ENCODE peak calls at places on chromosomes 7 and 10, in nine cellular contexts. P is K562, H is esophagus squamous epithelium, V is prostate gland, Q is upper lobe of left lung, M is ovary, F is IMR-90, B is HCT116, A is uterus. L is an unnamed sample.

GRCh38 chr7:50771120-50772002 is 11.3 kb downstream of the GRB10 start:
- DNase-seq in B (no peak), M (no peak), A (no peak), Q (no peak), F (no peak), V (peak; percentile 29), P (no peak), H (no peak), L (no peak)

GRCh38 chr10:105150486-105150885 is 509.4 kb downstream of the SORCS3 start:
- DNase-seq in Q (no peak), A (no peak), F (no peak), V (no peak), H (no peak), M (no peak), B (no peak), P (no peak), L (no peak)

GRCh38 chr7:137996386-137996851 is 5.5 kb downstream of the CREB3L2 start:
- DNase-seq in B (no peak), M (peak; percentile 57), Q (no peak), V (no peak), P (peak; percentile 62), H (no peak), A (no peak), F (peak; percentile 68), L (no peak)

GRCh38 chr7:31408120-31408729 is 67.7 kb upstream of the NEUROD6 start:
- DNase-seq in Q (no peak), B (peak; percentile 18), P (no peak), F (peak; percentile 2), V (peak; percentile 29), M (no peak), A (no peak), H (no peak), L (no peak)

GRCh38 chr10:49426490-49427360 is 30.8 kb upstream of the DRGX start:
- DNase-seq in F (no peak), Q (no peak), A (no peak), H (no peak), P (no peak), B (no peak), M (no peak), V (no peak), L (no peak)

GRCh38 chr10:132574783-132575319 is 37.3 kb downstream of the INPP5A start:
- DNase-seq in P (no peak), A (no peak), V (no peak), H (no peak), F (no peak), B (no peak), M (no peak), Q (no peak), L (no peak)

GRCh38 chr10:125407557-125407956 is 247.2 kb upstream of the CTBP2 start:
- DNase-seq in F (no peak), V (no peak), H (no peak), P (no peak), A (no peak), Q (no peak), M (no peak), B (no peak), L (no peak)

GRCh38 chr10:33328253-33328652 is 6.2 kb downstream of the NRP1 start:
- DNase-seq in Q (no peak), P (no peak), H (no peak), F (no peak), B (no peak), A (no peak), V (no peak), M (no peak), L (no peak)

GRCh38 chr10:48683893-48684292 is 780 bp upstream of the WDFY4 start:
- DNase-seq in H (no peak), Q (no peak), V (no peak), B (no peak), M (no peak), P (no peak), F (no peak), A (no peak), L (no peak)

GRCh38 chr7:66033471-66034385 is 41.9 kb upstream of the ASL start:
- DNase-seq in B (no peak), H (no peak), V (no peak), A (no peak), M (no peak), Q (no peak), P (no peak), F (peak; percentile 22), L (no peak)

GRCh38 chr7:151243411-151244155 is 4.9 kb downstream of the SMARCD3 start:
- DNase-seq in M (peak; percentile 47), V (no peak), A (no peak), B (no peak), P (no peak), F (no peak), H (no peak), Q (no peak), L (no peak)

GRCh38 chr10:89204621-89205020 is 2.5 kb downstream of the CH25H start:
- DNase-seq in H (no peak), V (no peak), Q (no peak), P (no peak), F (no peak), A (no peak), M (no peak), B (no peak), L (no peak)

GRCh38 chr10:24894728-24895127 is 57.7 kb downstream of the PRTFDC1 start:
- DNase-seq in A (no peak), B (no peak), Q (no peak), F (no peak), V (no peak), P (no peak), M (no peak), H (no peak), L (no peak)

GRCh38 chr7:133746305-133746704 is 380.8 kb upstream of the LRGUK start:
- DNase-seq in M (no peak), H (no peak), B (no peak), V (no peak), P (no peak), A (no peak), F (no peak), Q (no peak), L (no peak)

GRCh38 chr10:44635181-44635580 is 250.3 kb upstream of the CXCL12 start:
- DNase-seq in A (no peak), P (no peak), F (no peak), H (no peak), M (no peak), V (no peak), B (no peak), Q (no peak), L (no peak)

GRCh38 chr10:44640429-44640828 is 255.5 kb upstream of the CXCL12 start:
- DNase-seq in P (no peak), Q (no peak), F (no peak), H (no peak), B (no peak), V (no peak), M (no peak), A (no peak), L (no peak)

DNA sequence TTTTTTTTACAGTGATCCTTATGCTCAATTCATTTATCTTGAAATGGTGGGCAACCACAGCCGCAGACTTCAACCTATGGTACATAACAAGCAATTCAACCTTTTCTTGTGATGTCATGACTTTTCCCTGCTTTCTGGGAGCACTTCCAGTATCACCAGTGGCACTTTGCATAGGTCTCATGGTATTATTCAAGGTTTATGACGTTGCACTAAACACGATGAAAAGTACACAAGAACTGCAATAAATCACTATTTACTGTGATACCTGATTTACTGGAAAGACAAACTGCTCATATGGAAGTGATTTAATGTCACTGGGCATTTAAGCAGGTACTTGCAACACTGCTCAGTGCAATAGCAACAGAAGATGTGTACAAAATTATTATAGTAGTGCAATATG is 251.7 kb upstream of the CXCL12 start:
- DNase-seq in Q (no peak), A (no peak), B (no peak), H (no peak), M (no peak), F (no peak), P (no peak), V (peak; percentile 19), L (no peak)
- H3K36me3 ChIP-seq in Q (no peaks in the 10 kb centered on the region), A (no peaks in the 10 kb centered on the region), B (no peaks in the 10 kb centered on the region), H (no peaks in the 10 kb centered on the region), M (no peaks in the 10 kb centered on the region), F (no peaks in the 10 kb centered on the region), P (no peaks in the 10 kb centered on the region), V (no peaks in the 10 kb centered on the region), L (no peaks in the 10 kb centered on the region)

GRCh38 chr7:101859411-101860106 is 42.1 kb downstream of the CUX1 start:
- DNase-seq in A (no peak), V (no peak), M (no peak), B (no peak), P (no peak), Q (no peak), H (no peak), F (no peak), L (no peak)

GRCh38 chr7:101858437-101859385 is 41.3 kb downstream of the CUX1 start:
- DNase-seq in M (no peak), H (no peak), V (no peak), P (no peak), B (no peak), Q (no peak), F (no peak), A (peak; percentile 37), L (no peak)

GRCh38 chr7:101857358-101857794 is 40.0 kb downstream of the CUX1 start:
- DNase-seq in M (no peak), F (no peak), B (no peak), A (no peak), P (no peak), V (no peak), Q (no peak), H (no peak), L (no peak)

GRCh38 chr7:101854084-101854865 is 36.8 kb downstream of the CUX1 start:
- DNase-seq in H (no peak), V (no peak), A (no peak), Q (no peak), B (no peak), F (no peak), P (no peak), M (no peak), L (no peak)

GRCh38 chr7:101856488-101857357 is 39.3 kb downstream of the CUX1 start:
- DNase-seq in P (peak; percentile 97), V (peak; percentile 91), B (peak; percentile 97), F (peak; percentile 88), H (peak; percentile 69), M (peak; percentile 87), Q (peak; percentile 96), A (peak; percentile 90), L (peak; percentile 51)
- TF ChIP-seq POLR2A in P (peak; percentile 69), V (no peak), B (no peak), F (no peak), H (no peak), M (no peak), Q (no peak), A (no peak), L (no peak)

GRCh38 chr7:130137207-130137606 is 66.9 kb downstream of the KLHDC10 start:
- DNase-seq in V (no peak), H (no peak), Q (no peak), P (no peak), M (no peak), A (no peak), B (no peak), F (no peak), L (no peak)
- H3K36me3 ChIP-seq in V (no peaks in the 10 kb centered on the region), H (peaks cover 7% of the 10 kb centered on the region), Q (peaks cover 53% of the 10 kb centered on the region), P (peaks cover 69% of the 10 kb centered on the region), M (no peaks in the 10 kb centered on the region), A (no peaks in the 10 kb centered on the region), B (no peaks in the 10 kb centered on the region), F (peaks cover 19% of the 10 kb centered on the region), L (peaks cover 63% of the 10 kb centered on the region)

DNA sequence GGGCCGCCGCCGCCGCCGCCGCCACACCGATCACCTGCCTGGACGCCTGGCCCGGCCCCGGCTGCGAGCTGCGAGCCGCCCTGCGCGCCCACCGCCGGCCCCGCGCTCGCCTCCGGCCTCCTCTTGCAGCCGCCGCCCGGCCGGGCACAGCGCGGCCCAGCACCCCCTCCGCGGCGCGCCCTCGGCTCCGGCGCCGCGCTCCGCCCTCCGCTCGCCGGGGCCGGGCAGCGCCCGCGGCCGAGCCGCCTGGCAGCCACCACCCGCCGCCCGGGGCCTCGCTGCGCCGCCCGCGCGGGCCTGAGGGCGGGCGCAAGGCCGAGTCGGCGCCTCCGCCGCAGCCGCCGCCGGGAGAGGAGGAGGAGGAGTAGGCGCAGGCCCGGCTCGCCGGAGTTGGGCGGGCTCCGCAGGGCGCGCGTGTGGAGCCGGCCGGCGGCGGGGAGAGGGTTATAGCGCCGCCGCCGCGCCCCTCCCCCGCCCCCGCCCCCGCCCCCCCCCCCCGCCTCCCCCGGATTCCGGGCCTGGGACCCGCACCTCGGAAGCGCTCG is at the start of gene PDGFA:
- DNase-seq in P (peak; percentile 62), H (no peak), V (no peak), M (peak; percentile 64), B (no peak), F (peak; percentile 39), A (no peak), Q (peak; percentile 91), L (no peak)
- TF ChIP-seq POLR2A in P (no peak), H (no peak), V (no peak), M (no peak), B (no peak), F (peak; percentile 12), A (no peak), Q (no peak), L (no peak)

L was measured in tibial nerve.